ENCODE peak calls at places on chromosomes 4 and X, in nine cellular contexts. H is GM12891, Z is KG1, A is B cell, V is aorta, T is NCI-H1048, J is colonic mucosa, F is MM.1S, N is hypothalamus. E is an unnamed sample.

GRCh38 chr4:115332078-115332477 is 218.7 kb upstream of the NDST4 start:
- DNase-seq in V (no peak), Z (no peak), J (no peak), H (no peak), A (no peak), N (no peak), T (no peak), F (no peak), E (no peak)

GRCh38 chr4:145352438-145353145 is 129.1 kb upstream of the SMAD1 start:
- DNase-seq in N (no peak), V (no peak), Z (no peak), A (no peak), H (no peak), F (no peak), J (no peak), T (no peak), E (no peak)

GRCh38 chrX:2430265-2430825 is 70.4 kb downstream of the DHRSX start:
- DNase-seq in V (no peak), T (no peak), J (no peak), H (no peak), F (no peak), Z (no peak), A (no peak), N (no peak), E (no peak)

GRCh38 chr4:25437951-25438350 is 60.9 kb downstream of the ANAPC4 start:
- DNase-seq in A (no peak), J (no peak), N (no peak), F (no peak), T (no peak), V (no peak), Z (no peak), H (no peak), E (no peak)

GRCh38 chrX:20378291-20378920 is 111.7 kb upstream of the RPS6KA3 start:
- DNase-seq in A (no peak), J (peak), V (no peak), F (no peak), Z (no peak), T (no peak), H (no peak), N (no peak), E (no peak)

GRCh38 chr4:16206848-16207247 is 19.4 kb downstream of the TAPT1 start:
- DNase-seq in A (no peak), J (no peak), T (no peak), F (no peak), H (no peak), V (no peak), N (no peak), Z (no peak), E (no peak)

GRCh38 chr4:153750197-153750817 is 9.5 kb downstream of the RNF175 start:
- DNase-seq in Z (peak), H (peak), J (peak), F (peak), A (peak), V (peak), N (no peak), T (peak), E (peak)

GRCh38 chrX:87663421-87663820 is 145.8 kb downstream of the KLHL4 start:
- DNase-seq in N (no peak), A (no peak), H (no peak), J (no peak), F (no peak), T (no peak), V (no peak), Z (no peak), E (no peak)

GRCh38 chrX:101395789-101396188 is 5.0 kb downstream of the RPL36A start:
- DNase-seq in Z (no peak), N (no peak), A (no peak), V (no peak), F (no peak), J (no peak), H (no peak), T (no peak), E (no peak)

GRCh38 chr4:3862640-3863420 is 96.6 kb downstream of the ADRA2C start:
- DNase-seq in J (no peak), Z (no peak), A (no peak), N (no peak), T (no peak), F (no peak), V (peak), H (no peak), E (no peak)

GRCh38 chr4:151658959-151659593 is 101.7 kb downstream of the GATB start:
- DNase-seq in N (no peak), F (no peak), H (no peak), J (no peak), T (no peak), Z (no peak), V (no peak), A (no peak), E (no peak)

GRCh38 chrX:52271212-52271611 is 86.5 kb downstream of the MAGED4 start:
- DNase-seq in Z (no peak), N (no peak), A (no peak), F (peak), J (no peak), V (no peak), H (no peak), T (no peak), E (no peak)

GRCh38 chr4:76473186-76473585 is 38.2 kb downstream of the SHROOM3 start:
- DNase-seq in T (no peak), F (no peak), H (no peak), N (no peak), Z (no peak), V (no peak), J (no peak), A (no peak), E (no peak)

E was measured in NCI-H2227 treated with DMSO at 0.1 percent for 48 hours.